ENCODE peak calls at places on chromosomes 5 and 9, in six cellular contexts. M is activated CD8-positive, alpha-beta T cell treated with anti-CD3 and anti-CD28 coated beads, Interleukin-2, amount 10 ng/mL, durations not matched to agents 7 days and 5 days; C is KG1; J is colonic mucosa; R is fibroblast of mammary gland; Z is GM04503. T is an unnamed sample.

GRCh38 chr5:111694183-111694582 is 62.8 kb downstream of the NREP start:
- DNase-seq in Z (peak), M (no peak), J (no peak), C (no peak), R (peak), T (peak)

GRCh38 chr5:36459191-36460135 is 146.9 kb upstream of the SLC1A3 start:
- DNase-seq in M (no peak), J (no peak), Z (no peak), C (no peak), R (peak), T (no peak)

GRCh38 chr9:108363321-108363720 is 492.5 kb downstream of the ACTL7B start:
- DNase-seq in R (no peak), J (no peak), C (no peak), Z (no peak), M (no peak), T (no peak)

GRCh38 chr5:181217805-181218065 is 5.3 kb upstream of the TRIM41 start:
- DNase-seq in Z (no peak), J (peak), C (no peak), M (peak), R (no peak), T (no peak)

GRCh38 chr9:131608469-131609115 is 63.3 kb downstream of the PRRT1B start:
- DNase-seq in C (no peak), J (no peak), M (no peak), Z (peak), R (peak), T (peak)

GRCh38 chr5:175516933-175517823 is 38.8 kb downstream of the SFXN1 start:
- DNase-seq in R (no peak), J (no peak), M (no peak), Z (no peak), C (no peak), T (no peak)

GRCh38 chr5:174645677-174646076 is 78.7 kb upstream of the MSX2 start:
- DNase-seq in J (no peak), M (no peak), R (no peak), C (no peak), Z (no peak), T (no peak)

GRCh38 chr9:34403554-34404380 is 27.1 kb upstream of the MYORG start:
- DNase-seq in Z (peak), C (peak), J (peak), R (peak), M (peak), T (peak)

GRCh38 chr5:148776780-148777179 is 49.6 kb upstream of the ADRB2 start:
- DNase-seq in Z (peak), M (no peak), C (no peak), R (peak), J (no peak), T (peak)

GRCh38 chr5:40503438-40503837 is 176.3 kb upstream of the PTGER4 start:
- DNase-seq in C (no peak), Z (no peak), M (no peak), J (peak), R (no peak), T (no peak)

GRCh38 chr5:33488558-33489355 is 48.0 kb downstream of the TARS1 start:
- DNase-seq in Z (no peak), R (no peak), C (no peak), J (no peak), M (no peak), T (no peak)

GRCh38 chr5:6158974-6159863 is 219.1 kb downstream of the MED10 start:
- DNase-seq in Z (peak), M (no peak), J (no peak), C (no peak), R (peak), T (peak)

GRCh38 chr9:108855529-108855886 is 278 bp downstream of the ACTL7B start:
- DNase-seq in Z (no peak), J (no peak), M (no peak), R (no peak), C (no peak), T (no peak)

GRCh38 chr5:172370648-172371248 is 83.6 kb downstream of the SH3PXD2B start:
- DNase-seq in M (peak), Z (no peak), C (peak), J (peak), R (peak), T (peak)

GRCh38 chr5:141814064-141814982 is 63.9 kb downstream of the PCDH1 start:
- DNase-seq in J (peak), M (peak), R (peak), Z (no peak), C (no peak), T (no peak)

GRCh38 chr5:5246736-5247135 is 106.6 kb downstream of the ADAMTS16 start:
- DNase-seq in Z (no peak), J (no peak), C (no peak), M (no peak), R (no peak), T (no peak)

GRCh38 chr5:134552301-134552700 is 26.8 kb downstream of the JADE2 start:
- DNase-seq in J (no peak), M (no peak), Z (peak), C (no peak), R (peak), T (peak)

GRCh38 chr9:78666818-78667429 is 370.0 kb downstream of the PSAT1 start:
- DNase-seq in Z (no peak), R (peak), C (no peak), M (no peak), J (no peak), T (peak)

GRCh38 chr9:117400131-117400530 is 14.7 kb downstream of the ASTN2 start:
- DNase-seq in J (no peak), M (no peak), Z (no peak), R (no peak), C (no peak), T (no peak)

GRCh38 chr9:91047529-91047928 is 245.9 kb downstream of the SYK start:
- DNase-seq in C (no peak), M (peak), J (no peak), R (no peak), Z (no peak), T (peak)

GRCh38 chr9:20314981-20315380 is 307.3 kb downstream of the MLLT3 start:
- DNase-seq in J (no peak), R (no peak), C (no peak), Z (no peak), M (peak), T (no peak)

GRCh38 chr5:145975361-145976066 is 39.1 kb downstream of the SH3RF2 start:
- DNase-seq in J (peak), R (peak), M (no peak), Z (no peak), C (no peak), T (peak)

GRCh38 chr9:106929471-106930198 is 66.7 kb downstream of the ZNF462 start:
- DNase-seq in C (no peak), M (no peak), J (no peak), Z (no peak), R (peak), T (peak)

GRCh38 chr5:178996156-178996555 is 1.0 kb upstream of the GRM6 start:
- DNase-seq in R (no peak), J (no peak), C (no peak), M (no peak), Z (no peak), T (no peak)

GRCh38 chr9:113853333-113853732 is 22.8 kb upstream of the ZNF618 start:
- DNase-seq in C (no peak), Z (no peak), J (no peak), R (peak), M (no peak), T (peak)

GRCh38 chr5:179371681-179372675 is 26.7 kb upstream of the ADAMTS2 start:
- DNase-seq in Z (no peak), R (no peak), M (no peak), J (no peak), C (no peak), T (peak)

GRCh38 chr5:50441479-50441815 is 359 bp upstream of the EMB start:
- DNase-seq in C (no peak), R (no peak), M (no peak), Z (no peak), J (no peak), T (no peak)

GRCh38 chr9:90546200-90546599 is 96.4 kb downstream of the DIRAS2 start:
- DNase-seq in M (no peak), R (peak), C (no peak), J (no peak), Z (peak), T (peak)

GRCh38 chr9:34252670-34253459 is 74.0 kb downstream of the UBAP1 start:
- DNase-seq in Z (no peak), R (peak), C (peak), J (peak), M (peak), T (peak)

GRCh38 chr9:128577206-128577605 is 24.8 kb downstream of the SPTAN1 start:
- DNase-seq in Z (no peak), C (no peak), R (no peak), M (no peak), J (no peak), T (no peak)

GRCh38 chr5:76591366-76591765 is 31.8 kb downstream of the F2RL2 start:
- DNase-seq in C (no peak), R (no peak), M (no peak), J (no peak), Z (no peak), T (no peak)

GRCh38 chr5:137487600-137487999 is 11.5 kb downstream of the SPOCK1 start:
- DNase-seq in M (no peak), C (no peak), R (peak), Z (peak), J (no peak), T (peak)

GRCh38 chr5:169281625-169282024 is 19.3 kb downstream of the SLIT3 start:
- DNase-seq in J (no peak), R (no peak), C (no peak), M (no peak), Z (no peak), T (peak)

GRCh38 chr5:14487896-14488570 is 93.6 kb upstream of the OTULINL start:
- DNase-seq in M (no peak), J (no peak), Z (no peak), R (no peak), C (no peak), T (no peak)

GRCh38 chr9:101387871-101388506 is 3.2 kb upstream of the BAAT start:
- DNase-seq in M (peak), C (no peak), Z (no peak), R (peak), J (peak), T (peak)

GRCh38 chr5:109714592-109714991 is 24.9 kb downstream of the MAN2A1 start:
- DNase-seq in C (no peak), J (no peak), M (no peak), Z (no peak), R (no peak), T (no peak)

GRCh38 chr5:129716235-129717030 is 31.5 kb upstream of the MINAR2 start:
- DNase-seq in Z (no peak), R (peak), C (no peak), M (no peak), J (no peak), T (no peak)

GRCh38 chr5:169717298-169717697 is 80.2 kb downstream of the DOCK2 start:
- DNase-seq in R (no peak), C (no peak), Z (no peak), J (no peak), M (no peak), T (peak)

GRCh38 chr5:132499440-132500243 is 9.1 kb upstream of the IRF1 start:
- DNase-seq in Z (no peak), J (peak), M (no peak), R (no peak), C (no peak), T (no peak)